ENCODE peak calls at places on chromosomes 1 and 21, in five cellular contexts. E is heart left ventricle, B is ovary, R is WTC11, V is tibial artery. M is an unnamed sample.

GRCh38 chr1:201538618-201539551 is at the start of gene NAV1:
- DNase-seq in B (peak; percentile 26), V (peak; percentile 67), E (peak; percentile 79), R (peak; percentile 65), M (peak; percentile 82)

GRCh38 chr1:12113433-12114339 is 50.6 kb downstream of the TNFRSF8 start:
- DNase-seq in E (no peak), V (no peak), B (no peak), R (no peak), M (no peak)

GRCh38 chr1:223716302-223716862 is 4.0 kb downstream of the CAPN2 start:
- DNase-seq in B (no peak), R (no peak), V (no peak), E (no peak), M (no peak)

GRCh38 chr1:21239181-21239580 is 51.1 kb downstream of the ECE1 start:
- DNase-seq in R (no peak), V (no peak), E (no peak), B (no peak), M (no peak)

GRCh38 chr1:212413902-212414327 is 771 bp downstream of the PACC1 start:
- DNase-seq in E (no peak), B (no peak), V (no peak), R (no peak), M (no peak)

GRCh38 chr1:162349635-162350330 is 26.9 kb downstream of the SPATA46 start:
- DNase-seq in B (no peak), R (no peak), E (no peak), V (no peak), M (no peak)

GRCh38 chr1:19414490-19414889 is 70.8 kb downstream of the CAPZB start:
- DNase-seq in E (no peak), R (no peak), V (peak; percentile 61), B (peak; percentile 61), M (no peak)

GRCh38 chr21:24693779-24694178 is 913.5 kb downstream of the MRPL39 start:
- DNase-seq in E (no peak), V (no peak), B (no peak), R (no peak), M (no peak)

GRCh38 chr21:31798842-31799691 is 67.1 kb upstream of the SCAF4 start:
- DNase-seq in V (no peak), R (no peak), B (no peak), E (no peak), M (no peak)

GRCh38 chr1:18232052-18232451 is 124.5 kb downstream of the IGSF21 start:
- DNase-seq in E (no peak), V (no peak), R (no peak), B (no peak), M (no peak)
- TF ChIP-seq CTCF in E (peak; percentile 33), V (no peak), R (peak; percentile 57), B (no peak), M (no peak)

DNA sequence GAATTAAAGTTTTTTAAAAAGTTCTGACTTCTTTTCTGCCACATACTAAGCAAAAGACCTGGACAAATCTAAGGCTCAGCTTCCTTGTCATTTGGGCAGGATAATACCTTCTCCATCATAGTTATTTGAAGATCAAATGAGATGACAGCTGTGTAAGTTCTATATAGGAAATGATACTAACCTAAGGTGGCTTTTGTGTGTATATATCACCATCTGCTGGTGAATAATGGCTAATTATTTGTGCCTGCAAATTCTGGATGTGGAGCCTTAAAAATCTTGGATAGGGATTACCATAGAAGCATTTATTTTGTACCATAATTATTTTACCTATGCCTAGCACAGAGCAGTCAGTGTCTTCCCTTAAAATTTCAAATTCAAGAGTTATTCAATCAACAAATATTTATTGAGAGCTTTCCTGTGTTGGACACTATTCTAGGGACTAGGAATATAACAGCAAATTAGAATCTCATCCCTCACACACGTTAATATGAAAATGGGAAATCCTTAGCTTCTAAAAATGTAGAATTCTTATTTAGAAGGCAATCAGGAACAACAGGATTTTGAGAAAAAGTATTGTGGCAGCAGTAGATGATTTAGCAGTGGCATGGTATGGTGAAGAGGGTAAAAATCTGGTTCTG is 89.8 kb downstream of the TMEM200B start:
- DNase-seq in B (no peak), V (no peak), E (no peak), R (no peak), M (no peak)
- TF ChIP-seq CTCF in B (no peak), V (peak; percentile 77), E (peak; percentile 66), R (no peak), M (peak; percentile 25)

DNA sequence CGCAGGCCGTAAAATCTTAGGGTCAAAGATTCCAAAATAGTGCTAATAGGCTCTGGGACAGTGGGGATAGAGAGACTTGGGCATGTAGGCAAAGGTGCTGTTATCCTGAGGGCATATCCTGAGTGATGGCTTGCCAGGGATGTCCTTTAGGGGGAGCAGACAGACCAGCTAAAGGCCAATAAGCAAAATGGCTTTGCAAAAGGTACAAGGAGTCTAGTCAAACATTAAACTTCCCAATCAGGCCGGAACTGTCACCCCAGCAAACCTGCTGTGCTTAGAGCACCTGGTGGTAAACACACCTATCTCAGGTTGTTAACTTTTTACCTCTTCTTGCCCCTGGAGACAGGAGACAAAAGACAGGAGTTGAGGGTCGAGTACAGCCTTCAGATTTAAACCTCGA is 49.1 kb downstream of the TRABD2B start:
- DNase-seq in R (no peak), B (no peak), E (no peak), V (no peak), M (no peak)
- TF ChIP-seq CTCF in R (no peak), B (no peak), E (no peak), V (peak; percentile 17), M (no peak)

DNA sequence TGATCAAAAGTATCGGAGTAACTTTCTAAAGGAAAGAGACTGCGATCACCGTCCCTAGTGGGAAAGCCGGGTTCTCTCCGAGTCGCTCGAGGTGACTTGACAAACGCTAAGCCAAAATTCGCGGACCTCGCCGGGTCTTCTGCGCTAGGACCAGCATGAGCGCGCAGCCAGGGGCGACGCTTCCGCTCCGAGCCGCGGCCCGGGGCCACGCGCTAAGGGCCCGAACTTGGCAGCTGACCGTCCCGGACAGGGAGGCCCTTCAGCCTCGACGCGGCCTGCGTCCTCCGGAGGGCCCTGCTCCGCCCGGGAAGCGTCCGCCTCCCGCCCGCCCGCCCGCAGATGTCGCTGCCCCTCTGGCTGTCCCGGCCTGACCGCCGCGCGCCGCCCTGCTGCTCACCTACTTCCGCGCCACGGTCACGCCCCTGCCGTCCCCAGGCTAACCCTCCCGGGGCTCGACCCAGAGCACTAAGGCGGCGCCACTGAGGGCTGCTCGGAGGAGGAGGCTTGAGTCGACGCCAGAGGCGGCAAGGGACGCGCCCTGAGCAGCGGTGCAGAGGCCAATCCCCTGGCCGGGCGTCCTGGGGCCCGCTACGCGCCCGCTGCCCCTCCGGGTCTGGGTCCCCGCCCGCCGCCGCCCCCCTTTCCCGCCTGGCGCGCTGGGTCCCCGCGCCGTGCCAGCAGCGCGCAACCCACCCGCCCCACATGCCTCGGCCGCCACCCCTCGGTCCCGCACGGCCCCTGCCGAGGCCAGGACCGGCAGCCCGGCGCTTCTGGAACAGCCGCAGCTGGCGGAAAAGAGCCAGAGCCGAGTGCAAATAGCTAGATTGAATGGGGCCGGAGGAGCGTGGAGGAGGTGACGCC is 896 bp upstream of the DUSP10 start:
- DNase-seq in R (peak; percentile 78), B (peak; percentile 62), E (peak; percentile 95), V (peak; percentile 89), M (peak; percentile 92)
- TF ChIP-seq CTCF in R (no peak), B (peak; percentile 9), E (peak; percentile 7), V (no peak), M (no peak)

DNA sequence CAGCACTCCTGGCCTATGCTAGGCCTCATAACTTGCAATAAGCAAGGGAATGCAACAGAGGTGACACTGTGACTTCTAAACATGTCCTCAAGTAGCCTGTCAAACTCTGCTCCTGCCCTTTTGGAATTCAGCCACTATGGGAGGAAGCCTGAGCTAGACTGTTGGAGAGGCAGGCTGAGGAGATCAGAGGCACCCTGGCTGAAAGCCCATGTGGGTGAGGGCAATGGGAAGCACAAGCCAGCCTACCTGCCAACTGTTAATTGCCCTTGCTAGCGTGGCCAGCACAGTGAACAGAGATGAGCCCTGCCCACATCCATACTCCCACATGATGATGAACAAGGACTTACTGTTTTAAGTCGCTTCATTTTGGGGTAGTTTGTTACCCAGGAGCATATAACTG is 17.7 kb downstream of the GNB1 start:
- DNase-seq in E (peak; percentile 93), R (no peak), B (no peak), V (no peak), M (no peak)
- TF ChIP-seq CTCF in E (no peak), R (no peak), B (no peak), V (no peak), M (no peak)

GRCh38 chr1:228212966-228213844 is 5.4 kb downstream of the OBSCN start:
- DNase-seq in E (peak; percentile 87), V (peak; percentile 63), R (peak; percentile 94), B (peak; percentile 77), M (no peak)
- TF ChIP-seq CTCF in E (peak; percentile 49), V (peak; percentile 45), R (peak; percentile 22), B (peak; percentile 31), M (peak; percentile 28)

GRCh38 chr1:26959270-26959669 is 998 bp downstream of the KDF1 start:
- DNase-seq in V (no peak), E (no peak), B (no peak), R (no peak), M (no peak)

GRCh38 chr1:26961826-26962225 is 1.6 kb upstream of the KDF1 start:
- DNase-seq in V (no peak), R (no peak), B (no peak), E (no peak), M (no peak)

GRCh38 chr1:26957306-26957705 is 3.0 kb downstream of the KDF1 start:
- DNase-seq in V (no peak), R (no peak), E (no peak), B (no peak), M (no peak)

GRCh38 chr1:26960625-26960966 is 328 bp upstream of the KDF1 start:
- DNase-seq in V (no peak), B (no peak), E (peak; percentile 17), R (no peak), M (no peak)

DNA sequence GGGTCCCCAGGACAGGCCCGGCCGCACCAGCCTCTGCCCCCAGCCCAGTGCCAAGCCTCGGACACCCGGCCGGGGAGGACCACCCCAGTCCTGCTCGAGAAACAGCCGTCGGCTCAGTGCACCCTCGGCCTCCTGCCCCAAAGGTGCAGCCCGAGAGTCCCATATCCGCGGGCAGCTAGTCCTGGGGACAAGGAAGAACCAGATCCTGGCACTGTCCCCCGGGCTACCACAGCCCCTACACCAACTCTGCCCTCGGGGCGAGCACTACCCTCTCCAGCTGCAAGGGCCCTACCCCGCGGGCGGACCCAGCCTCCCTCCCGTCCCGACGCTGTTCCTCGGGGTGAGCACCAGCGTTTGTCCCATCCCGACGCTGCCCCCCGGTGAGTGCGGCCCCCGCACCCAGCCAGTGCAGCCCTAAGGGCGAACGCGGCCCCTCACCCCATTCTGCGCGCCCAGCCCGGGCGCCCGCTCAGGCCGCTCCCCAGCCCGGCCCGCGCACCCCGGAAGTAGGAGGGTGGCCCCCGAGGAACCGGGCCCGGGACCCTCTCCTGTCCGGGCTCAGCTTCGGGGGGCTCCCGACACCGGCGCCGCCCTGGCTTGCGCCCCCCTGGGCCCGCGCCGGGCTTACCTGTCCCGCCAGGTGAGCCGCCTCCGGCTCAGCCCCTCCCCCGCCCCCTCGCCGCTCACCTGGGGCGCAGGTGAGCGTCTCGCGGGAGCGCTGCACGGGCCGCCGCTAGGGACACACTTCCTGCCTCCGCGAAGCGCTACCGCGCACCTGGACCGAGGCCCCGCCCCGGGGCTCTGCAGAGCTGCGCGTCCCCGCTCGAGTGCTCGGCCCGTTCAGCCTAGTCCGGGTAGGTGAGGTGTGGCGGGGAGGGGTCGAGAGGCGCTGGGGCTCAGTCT is at the start of gene KDF1:
- DNase-seq in V (no peak), B (no peak), R (peak; percentile 95), E (peak; percentile 24), M (no peak)
- TF ChIP-seq CTCF in V (no peak), B (no peak), R (no peak), E (no peak), M (no peak)

M was measured in coronary artery.